ENCODE peak calls at places on chromosomes 5 and 9, in four cellular contexts. X, H, W and M are unnamed samples.

GRCh38 chr9:134301387-134302129 is 24.7 kb upstream of the RXRA start:
- DNase-seq in X (no peak), H (no peak), W (peak; percentile 81), M (no peak)

GRCh38 chr5:59837071-59837470 is 56.5 kb downstream of the PDE4D start:
- DNase-seq in X (no peak), H (no peak), W (no peak), M (no peak)

GRCh38 chr9:11158676-11159075 is 545.9 kb upstream of the PTPRD start:
- DNase-seq in X (no peak), H (no peak), W (no peak), M (no peak)

GRCh38 chr9:137069508-137070071 is 767 bp downstream of the SAPCD2 start:
- DNase-seq in X (peak; percentile 56), H (no peak), W (no peak), M (no peak)

GRCh38 chr5:140145818-140146522 is 20.2 kb downstream of the IGIP start:
- DNase-seq in X (no peak), H (peak; percentile 73), W (peak; percentile 70), M (peak; percentile 61)

GRCh38 chr5:147208134-147208533 is 26.7 kb upstream of the STK32A start:
- DNase-seq in X (no peak), H (peak; percentile 92), W (no peak), M (no peak)

GRCh38 chr5:173920024-173920753 is 32.0 kb downstream of the CPEB4 start:
- DNase-seq in X (no peak), H (no peak), W (no peak), M (no peak)

GRCh38 chr5:124605516-124605915 is 140.9 kb downstream of the ZNF608 start:
- DNase-seq in X (no peak), H (peak; percentile 42), W (no peak), M (no peak)

GRCh38 chr5:82661933-82662332 is 383.8 kb upstream of the RPS23 start:
- DNase-seq in X (no peak), H (no peak), W (no peak), M (no peak)

GRCh38 chr9:112047538-112048066 is 127.5 kb downstream of the SUSD1 start:
- DNase-seq in X (no peak), H (no peak), W (no peak), M (no peak)

GRCh38 chr5:1014346-1014745 is 5.7 kb downstream of the NKD2 start:
- DNase-seq in X (no peak), H (no peak), W (no peak), M (no peak)

GRCh38 chr5:134784241-134784920 is 25.8 kb downstream of the DDX46 start:
- DNase-seq in X (peak; percentile 26), H (no peak), W (no peak), M (no peak)

GRCh38 chr9:92482336-92482735 is at the start of gene ASPN:
- DNase-seq in X (no peak), H (no peak), W (no peak), M (no peak)

GRCh38 chr9:123749580-123750202 is 180.2 kb downstream of the DENND1A start:
- DNase-seq in X (peak; percentile 57), H (peak; percentile 11), W (peak; percentile 13), M (no peak)

GRCh38 chr9:127144670-127145458 is 22.4 kb upstream of the ANGPTL2 start:
- DNase-seq in X (no peak), H (no peak), W (no peak), M (no peak)

GRCh38 chr9:72280913-72281500 is 84.0 kb downstream of the ZFAND5 start:
- DNase-seq in X (peak; percentile 59), H (peak; percentile 73), W (peak; percentile 77), M (peak; percentile 73)

GRCh38 chr9:121682201-121682600 is 30.8 kb downstream of the DAB2IP start:
- DNase-seq in X (no peak), H (no peak), W (no peak), M (no peak)

GRCh38 chr9:119968837-119969707 is 599.8 kb upstream of the BRINP1 start:
- DNase-seq in X (peak; percentile 60), H (peak; percentile 83), W (peak; percentile 64), M (peak; percentile 86)

GRCh38 chr9:36962721-36963120 is 71.3 kb downstream of the PAX5 start:
- DNase-seq in X (no peak), H (no peak), W (no peak), M (no peak)

GRCh38 chr5:180873628-180874520 is 12.8 kb upstream of the ZFP62 start:
- DNase-seq in X (peak; percentile 53), H (no peak), W (no peak), M (no peak)

GRCh38 chr5:61085885-61086284 is 76.4 kb downstream of the SMIM15 start:
- DNase-seq in X (no peak), H (no peak), W (no peak), M (no peak)

GRCh38 chr5:4511996-4512656 is 628.0 kb upstream of the ADAMTS16 start:
- DNase-seq in X (no peak), H (peak; percentile 15), W (no peak), M (no peak)

GRCh38 chr9:137220317-137221094 is 1.5 kb downstream of the RNF208 start:
- DNase-seq in X (no peak), H (no peak), W (no peak), M (no peak)

GRCh38 chr9:21030389-21031035 is 928 bp downstream of the HACD4 start:
- DNase-seq in X (no peak), H (no peak), W (peak; percentile 30), M (no peak)

GRCh38 chr5:160152901-160153300 is 33.7 kb upstream of the PWWP2A start:
- DNase-seq in X (no peak), H (no peak), W (no peak), M (no peak)

GRCh38 chr5:159571501-159572244 is 241.4 kb upstream of the IL12B start:
- DNase-seq in X (no peak), H (no peak), W (no peak), M (no peak)

GRCh38 chr5:43121565-43122484 is 1.1 kb downstream of the ZNF131 start:
- DNase-seq in X (peak; percentile 35), H (peak; percentile 74), W (no peak), M (peak; percentile 52)

GRCh38 chr5:72268753-72269410 is 51.2 kb downstream of the MRPS27 start:
- DNase-seq in X (peak; percentile 62), H (no peak), W (peak; percentile 53), M (peak; percentile 44)

GRCh38 chr5:76257225-76257833 is 145.8 kb upstream of the IQGAP2 start:
- DNase-seq in X (no peak), H (no peak), W (no peak), M (no peak)

GRCh38 chr5:54722846-54723433 is 205.4 kb downstream of the SNX18 start:
- DNase-seq in X (no peak), H (no peak), W (no peak), M (no peak)

GRCh38 chr9:8014987-8015682 is 215.6 kb upstream of the DMAC1 start:
- DNase-seq in X (no peak), H (no peak), W (no peak), M (no peak)

GRCh38 chr9:77474903-77475302 is 173.2 kb downstream of the GNA14 start:
- DNase-seq in X (no peak), H (no peak), W (no peak), M (no peak)

GRCh38 chr5:72988769-72989168 is 32.9 kb downstream of the FCHO2 start:
- DNase-seq in X (no peak), H (no peak), W (no peak), M (no peak)

GRCh38 chr5:141814064-141814982 is 63.9 kb downstream of the PCDH1 start:
- DNase-seq in X (peak; percentile 43), H (peak; percentile 26), W (peak; percentile 66), M (peak; percentile 59)

GRCh38 chr5:66100851-66101250 is 43.2 kb upstream of the SREK1 start:
- DNase-seq in X (no peak), H (no peak), W (no peak), M (no peak)

GRCh38 chr5:8843766-8844165 is 702.1 kb downstream of the SEMA5A start:
- DNase-seq in X (no peak), H (peak; percentile 62), W (no peak), M (no peak)

GRCh38 chr9:445033-445432 is 230.4 kb downstream of the DOCK8 start:
- DNase-seq in X (no peak), H (no peak), W (no peak), M (no peak)

GRCh38 chr5:72167790-72168189 is 60.5 kb downstream of the MAP1B start:
- DNase-seq in X (no peak), H (peak; percentile 27), W (no peak), M (peak; percentile 62)